ENCODE peak calls at places on chromosome 21, in four cellular contexts. N is OCI-LY7, Z is AG09309, D is A549. K is an unnamed sample.

GRCh38 chr21:33096426-33096825 is 26.5 kb downstream of the OLIG1 start:
- DNase-seq in N (peak), Z (no peak), D (no peak), K (no peak)

GRCh38 chr21:27244356-27244755 is 277.5 kb upstream of the ADAMTS5 start:
- DNase-seq in N (no peak), Z (no peak), D (no peak), K (no peak)

GRCh38 chr21:37225440-37225839 is 41.7 kb downstream of the VPS26C start:
- DNase-seq in N (no peak), Z (no peak), D (no peak), K (no peak)

GRCh38 chr21:19540287-19540686 is 1136.7 kb upstream of the TMPRSS15 start:
- DNase-seq in N (no peak), Z (no peak), D (no peak), K (no peak)

GRCh38 chr21:27154451-27155129 is 187.7 kb upstream of the ADAMTS5 start:
- DNase-seq in N (no peak), Z (no peak), D (no peak), K (no peak)

GRCh38 chr21:25790122-25790951 is 55.6 kb downstream of the GABPA start:
- DNase-seq in N (peak), Z (peak), D (peak), K (peak)

GRCh38 chr21:24444736-24445135 is 1162.5 kb downstream of the MRPL39 start:
- DNase-seq in N (no peak), Z (no peak), D (no peak), K (no peak)

GRCh38 chr21:21439761-21440160 is 441.6 kb downstream of the NCAM2 start:
- DNase-seq in N (no peak), Z (no peak), D (no peak), K (no peak)

GRCh38 chr21:27298465-27298864 is 331.6 kb upstream of the ADAMTS5 start:
- DNase-seq in N (no peak), Z (no peak), D (no peak), K (no peak)

GRCh38 chr21:27173052-27173451 is 206.2 kb upstream of the ADAMTS5 start:
- DNase-seq in N (no peak), Z (no peak), D (no peak), K (no peak)

GRCh38 chr21:40548134-40548533 is 298.8 kb downstream of the DSCAM start:
- DNase-seq in N (no peak), Z (no peak), D (no peak), K (no peak)

GRCh38 chr21:34743831-34744230 is 75.0 kb downstream of the CLIC6 start:
- DNase-seq in N (no peak), Z (peak), D (no peak), K (no peak)

GRCh38 chr21:31616216-31616615 is 43.3 kb upstream of the SOD1 start:
- DNase-seq in N (no peak), Z (no peak), D (no peak), K (no peak)

GRCh38 chr21:30072496-30072895 is 94.1 kb downstream of the CLDN17 start:
- DNase-seq in N (no peak), Z (no peak), D (no peak), K (no peak)

GRCh38 chr21:16455978-16456377 is 726.2 kb downstream of the USP25 start:
- DNase-seq in N (no peak), Z (no peak), D (no peak), K (no peak)

GRCh38 chr21:26177187-26177586 is 6.6 kb upstream of the APP start:
- DNase-seq in N (no peak), Z (no peak), D (no peak), K (no peak)

GRCh38 chr21:15552914-15553491 is 176.8 kb upstream of the USP25 start:
- DNase-seq in N (peak), Z (no peak), D (peak), K (no peak)

GRCh38 chr21:24310780-24311179 is 1296.5 kb downstream of the MRPL39 start:
- DNase-seq in N (no peak), Z (no peak), D (no peak), K (no peak)

GRCh38 chr21:33840771-33841170 is 74.8 kb downstream of the ATP5PO start:
- DNase-seq in N (no peak), Z (no peak), D (no peak), K (no peak)

GRCh38 chr21:32281531-32281930 is 2.7 kb upstream of the MIS18A start:
- DNase-seq in N (no peak), Z (no peak), D (no peak), K (no peak)

GRCh38 chr21:26946744-26947446 is 20.0 kb downstream of the ADAMTS5 start:
- DNase-seq in N (no peak), Z (no peak), D (no peak), K (no peak)

GRCh38 chr21:28516011-28516410 is 476.7 kb downstream of the LTN1 start:
- DNase-seq in N (no peak), Z (peak), D (no peak), K (no peak)

GRCh38 chr21:16496594-16496993 is 766.8 kb downstream of the USP25 start:
- DNase-seq in N (no peak), Z (no peak), D (no peak), K (no peak)

GRCh38 chr21:41506526-41507520 is 1.1 kb downstream of the TMPRSS2 start:
- DNase-seq in N (no peak), Z (no peak), D (no peak), K (no peak)

GRCh38 chr21:37338671-37339526 is 27.7 kb upstream of the DYRK1A start:
- DNase-seq in N (no peak), Z (peak), D (peak), K (no peak)

GRCh38 chr21:28311776-28312175 is 680.9 kb downstream of the LTN1 start:
- DNase-seq in N (no peak), Z (no peak), D (no peak), K (no peak)

GRCh38 chr21:33403128-33403785 is at the start of gene IFNGR2:
- DNase-seq in N (peak), Z (no peak), D (no peak), K (peak)

GRCh38 chr21:15249285-15249993 is 184.6 kb upstream of the NRIP1 start:
- DNase-seq in N (no peak), Z (no peak), D (no peak), K (no peak)

GRCh38 chr21:16280731-16281130 is 550.9 kb downstream of the USP25 start:
- DNase-seq in N (no peak), Z (no peak), D (no peak), K (no peak)

GRCh38 chr21:32516729-32517649 is 68.3 kb downstream of the TCP10L start:
- DNase-seq in N (no peak), Z (peak), D (no peak), K (no peak)

GRCh38 chr21:33968998-33969353 is 53.4 kb upstream of the ATP5PO start:
- DNase-seq in N (no peak), Z (no peak), D (no peak), K (no peak)

GRCh38 chr21:41133896-41134522 is 34.0 kb upstream of the BACE2 start:
- DNase-seq in N (peak), Z (peak), D (peak), K (peak)

GRCh38 chr21:15797577-15798363 is 68.0 kb downstream of the USP25 start:
- DNase-seq in N (no peak), Z (no peak), D (no peak), K (no peak)

GRCh38 chr21:37220433-37220980 is 46.6 kb downstream of the VPS26C start:
- DNase-seq in N (no peak), Z (no peak), D (peak), K (peak)

GRCh38 chr21:27581168-27581567 is 614.3 kb upstream of the ADAMTS5 start:
- DNase-seq in N (no peak), Z (no peak), D (no peak), K (no peak)

GRCh38 chr21:45954921-45955320 is 26.6 kb upstream of the COL6A1 start:
- DNase-seq in N (no peak), Z (no peak), D (no peak), K (no peak)

GRCh38 chr21:45952974-45953373 is 28.6 kb upstream of the COL6A1 start:
- DNase-seq in N (no peak), Z (no peak), D (no peak), K (no peak)

GRCh38 chr21:45957551-45957950 is 24.0 kb upstream of the COL6A1 start:
- DNase-seq in N (no peak), Z (no peak), D (no peak), K (no peak)

GRCh38 chr21:45951676-45952075 is 29.9 kb upstream of the COL6A1 start:
- DNase-seq in N (no peak), Z (no peak), D (no peak), K (no peak)

GRCh38 chr21:45954271-45954670 is 27.3 kb upstream of the COL6A1 start:
- DNase-seq in N (no peak), Z (peak), D (no peak), K (no peak)
- TF ChIP-seq CTCF in N (no peak), Z (peak), D (no peak), K (no peak)

DNA sequence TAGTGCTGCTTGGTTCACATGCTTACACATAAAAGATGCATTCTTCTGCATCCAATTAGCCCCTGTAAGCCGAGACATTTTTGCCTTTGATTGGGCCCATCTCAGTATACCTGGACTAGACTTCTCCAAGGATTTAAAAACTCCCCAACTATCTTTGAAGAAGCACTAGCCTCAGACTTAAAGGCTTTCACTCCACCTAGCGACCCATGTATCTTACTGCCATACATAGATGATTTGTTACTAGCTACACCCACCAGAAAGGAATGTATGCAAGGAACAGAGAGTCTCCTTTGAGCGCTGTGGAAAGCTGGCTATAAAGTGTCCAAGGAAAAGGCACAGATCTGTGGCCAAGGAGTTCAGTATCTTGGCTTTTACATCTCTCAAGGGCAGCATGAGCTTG is 91.7 kb downstream of the LIPI start:
- DNase-seq in N (no peak), Z (no peak), D (no peak), K (no peak)
- TF ChIP-seq CTCF in N (no peak), Z (no peak), D (no peak), K (no peak)

GRCh38 chr21:43718872-43719747 is at the start of gene PDXK:
- DNase-seq in N (peak), Z (no peak), D (peak), K (peak)
- TF ChIP-seq CTCF in N (peak), Z (no peak), D (peak), K (peak)

GRCh38 chr21:38702196-38702595 is 103.5 kb upstream of the ETS2 start:
- DNase-seq in N (no peak), Z (no peak), D (no peak), K (no peak)

GRCh38 chr21:38696617-38697016 is 109.1 kb upstream of the ETS2 start:
- DNase-seq in N (no peak), Z (no peak), D (no peak), K (no peak)

GRCh38 chr21:38699048-38699447 is 106.7 kb upstream of the ETS2 start:
- DNase-seq in N (no peak), Z (no peak), D (peak), K (no peak)
- TF ChIP-seq CTCF in N (no peak), Z (no peak), D (no peak), K (no peak)

GRCh38 chr21:44846201-44846484 is 27.3 kb downstream of the PTTG1IP start:
- DNase-seq in N (no peak), Z (no peak), D (no peak), K (no peak)
- TF ChIP-seq CTCF in N (no peak), Z (no peak), D (peak), K (no peak)

GRCh38 chr21:44648557-44649311 is 2.5 kb downstream of the KRTAP10-11 start:
- DNase-seq in N (no peak), Z (no peak), D (no peak), K (no peak)

GRCh38 chr21:44647222-44647552 is 973 bp downstream of the KRTAP10-11 start:
- DNase-seq in N (no peak), Z (no peak), D (no peak), K (no peak)

GRCh38 chr21:44643911-44644310 is 2.3 kb upstream of the KRTAP10-11 start:
- DNase-seq in N (no peak), Z (no peak), D (no peak), K (no peak)

GRCh38 chr21:44640761-44641160 is 3.6 kb downstream of the KRTAP10-10 start:
- DNase-seq in N (no peak), Z (no peak), D (no peak), K (no peak)

DNA sequence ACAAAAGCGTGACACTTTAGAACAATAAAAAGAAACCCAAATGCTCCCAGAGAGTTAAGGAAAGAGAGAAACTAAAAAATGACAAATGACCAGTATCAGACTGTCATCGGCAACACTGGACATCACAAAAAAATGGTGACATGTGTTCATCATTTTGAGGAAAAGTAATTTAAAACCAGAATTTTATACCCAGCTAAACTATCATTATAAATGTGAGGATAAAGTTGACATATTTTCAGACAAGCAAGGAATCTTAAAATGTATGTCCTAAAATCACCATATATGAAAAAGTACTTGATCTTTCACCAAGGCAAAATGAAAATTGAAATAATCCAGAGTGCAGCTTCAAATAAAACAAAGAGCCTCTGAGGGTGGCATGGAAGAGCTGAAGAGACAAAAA is 1.3 kb upstream of the KRTAP10-11 start:
- DNase-seq in N (no peak), Z (no peak), D (no peak), K (no peak)
- TF ChIP-seq CTCF in N (no peak), Z (no peak), D (no peak), K (no peak)

GRCh38 chr21:36059823-36060158 is 535 bp downstream of the SETD4 start:
- DNase-seq in N (no peak), Z (no peak), D (peak), K (no peak)

GRCh38 chr21:36061445-36061844 is 1.1 kb upstream of the SETD4 start:
- DNase-seq in N (no peak), Z (no peak), D (no peak), K (no peak)

GRCh38 chr21:36052860-36053766 is 7.2 kb downstream of the SETD4 start:
- DNase-seq in N (no peak), Z (no peak), D (no peak), K (no peak)

GRCh38 chr21:36060159-36060921 is at the start of gene SETD4:
- DNase-seq in N (peak), Z (peak), D (peak), K (peak)

GRCh38 chr21:36055551-36055950 is 4.8 kb downstream of the SETD4 start:
- DNase-seq in N (no peak), Z (no peak), D (no peak), K (no peak)
- TF ChIP-seq CTCF in N (no peak), Z (no peak), D (no peak), K (no peak)

GRCh38 chr21:18403685-18404084 is at the start of gene TMPRSS15:
- DNase-seq in N (no peak), Z (no peak), D (no peak), K (no peak)
- TF ChIP-seq CTCF in N (no peak), Z (no peak), D (no peak), K (no peak)

DNA sequence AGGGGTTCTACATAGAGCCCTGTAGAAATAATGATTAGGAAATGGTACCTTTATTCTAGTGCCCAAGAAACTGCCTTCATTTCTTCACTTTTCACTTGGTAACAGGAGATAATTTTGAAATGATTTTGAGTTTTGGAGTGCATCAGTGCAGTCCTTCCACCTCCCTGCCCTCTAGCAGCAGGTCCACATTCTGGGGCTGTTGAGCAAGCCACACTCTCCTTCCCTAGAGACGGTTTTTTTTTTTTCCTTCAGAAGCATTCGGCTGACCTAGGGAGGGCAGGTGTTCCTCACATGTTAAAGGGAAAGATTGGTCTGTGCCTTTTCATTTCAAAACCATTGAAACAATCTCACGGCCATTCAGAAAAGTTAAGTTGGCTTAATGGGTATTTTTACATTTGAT is 39.8 kb downstream of the SLC37A1 start:
- DNase-seq in N (no peak), Z (no peak), D (no peak), K (no peak)
- TF ChIP-seq CTCF in N (no peak), Z (no peak), D (no peak), K (peak)